ENCODE peak calls at places on chromosome 4, in seven cellular contexts. J is brain microvascular endothelial cell, F is fibroblast of lung, N is Peyer's patch, B is AG10803, G is mesothelial cell of epicardium, I is Calu3. M is an unnamed sample.

GRCh38 chr4:175806741-175807140 is 5.3 kb downstream of the GPM6A start:
- DNase-seq in J (no peak), F (no peak), N (no peak), B (no peak), G (no peak), I (no peak), M (no peak)

GRCh38 chr4:4704267-4704666 is 155.2 kb upstream of the MSX1 start:
- DNase-seq in J (no peak), F (no peak), N (no peak), B (peak), G (no peak), I (no peak), M (peak)

GRCh38 chr4:73676136-73676535 is 55.9 kb upstream of the RASSF6 start:
- DNase-seq in J (no peak), F (no peak), N (no peak), B (no peak), G (no peak), I (no peak), M (no peak)

GRCh38 chr4:153161599-153161971 is 42.7 kb upstream of the TRIM2 start:
- DNase-seq in J (no peak), F (peak), N (no peak), B (peak), G (no peak), I (no peak), M (no peak)

GRCh38 chr4:98094118-98094517 is 49.2 kb downstream of the STPG2 start:
- DNase-seq in J (no peak), F (no peak), N (no peak), B (no peak), G (no peak), I (no peak), M (no peak)

GRCh38 chr4:120017939-120018692 is 48.5 kb downstream of the MAD2L1 start:
- DNase-seq in J (no peak), F (no peak), N (no peak), B (no peak), G (no peak), I (no peak), M (no peak)

GRCh38 chr4:26590639-26591038 is 6.8 kb downstream of the TBC1D19 start:
- DNase-seq in J (peak), F (peak), N (no peak), B (peak), G (no peak), I (no peak), M (no peak)

GRCh38 chr4:67160409-67160808 is 384.9 kb downstream of the CENPC start:
- DNase-seq in J (no peak), F (no peak), N (no peak), B (no peak), G (no peak), I (no peak), M (no peak)

GRCh38 chr4:15004701-15005301 is 2.5 kb downstream of the CPEB2 start:
- DNase-seq in J (peak), F (peak), N (peak), B (peak), G (peak), I (peak), M (peak)

GRCh38 chr4:83947811-83948210 is 411.9 kb downstream of the GPAT3 start:
- DNase-seq in J (no peak), F (no peak), N (no peak), B (no peak), G (no peak), I (no peak), M (no peak)

DNA sequence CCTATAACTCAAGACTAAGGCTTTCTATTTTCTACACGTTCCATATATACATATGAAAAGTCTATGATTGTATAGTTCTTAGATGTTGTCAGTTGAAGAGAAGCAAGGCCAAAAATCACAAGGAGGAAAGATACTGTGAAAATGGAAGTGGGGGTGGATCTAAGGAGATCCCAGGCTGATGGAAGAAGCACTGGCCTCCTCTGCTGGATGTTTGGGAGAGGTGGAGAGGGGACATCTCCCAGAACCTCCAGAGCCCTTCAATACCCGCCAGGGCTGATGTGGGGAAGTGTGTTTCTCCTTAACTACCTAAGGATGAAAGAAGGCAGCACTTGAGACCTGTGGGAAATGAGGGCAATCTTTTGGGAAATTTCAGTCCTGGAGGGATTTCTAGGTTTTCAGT is 67.4 kb downstream of the RASGEF1B start:
- DNase-seq in J (no peak), F (no peak), N (no peak), B (no peak), G (no peak), I (no peak), M (no peak)
- TF ChIP-seq CTCF in J (peak), F (peak), N (no peak), B (no peak), G (no peak), I (no peak), M (peak)

DNA sequence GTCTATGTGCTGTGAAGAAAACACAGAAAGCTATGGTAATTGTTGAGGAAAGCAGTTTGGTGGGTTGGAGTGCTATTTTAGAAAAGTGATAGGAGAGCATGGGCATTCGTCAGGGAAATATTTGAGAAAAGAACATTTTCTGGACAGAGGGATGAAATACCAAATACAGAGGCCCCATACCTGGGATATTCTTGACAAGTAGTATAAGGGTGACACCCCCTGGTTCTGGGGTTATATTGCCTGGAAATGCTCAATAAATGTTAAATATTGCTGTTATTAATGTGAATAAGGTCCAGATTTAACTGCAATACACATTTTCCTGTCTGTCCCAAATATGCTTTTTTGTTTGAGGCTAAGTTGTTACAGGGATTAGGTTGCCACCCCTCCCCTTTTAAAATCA is 42.9 kb downstream of the WWC2 start:
- DNase-seq in J (no peak), F (no peak), N (no peak), B (no peak), G (no peak), I (no peak), M (no peak)
- TF ChIP-seq CTCF in J (no peak), F (no peak), N (no peak), B (peak), G (no peak), I (no peak), M (no peak)

GRCh38 chr4:17511950-17512795 is at the start of gene QDPR:
- DNase-seq in J (peak), F (peak), N (peak), B (peak), G (peak), I (peak), M (peak)
- TF ChIP-seq CTCF in J (peak), F (peak), N (no peak), B (peak), G (no peak), I (no peak), M (peak)

GRCh38 chr4:89136525-89136924 is 25.2 kb downstream of the TIGD2 start:
- DNase-seq in J (peak), F (peak), N (no peak), B (no peak), G (no peak), I (no peak), M (no peak)

GRCh38 chr4:89134775-89135319 is 23.5 kb downstream of the TIGD2 start:
- DNase-seq in J (peak), F (peak), N (no peak), B (peak), G (no peak), I (no peak), M (peak)

GRCh38 chr4:89137695-89138094 is 26.4 kb downstream of the TIGD2 start:
- DNase-seq in J (no peak), F (no peak), N (no peak), B (no peak), G (no peak), I (no peak), M (no peak)

GRCh38 chr4:89140168-89140759 is 28.9 kb downstream of the TIGD2 start:
- DNase-seq in J (no peak), F (no peak), N (no peak), B (no peak), G (no peak), I (no peak), M (no peak)

DNA sequence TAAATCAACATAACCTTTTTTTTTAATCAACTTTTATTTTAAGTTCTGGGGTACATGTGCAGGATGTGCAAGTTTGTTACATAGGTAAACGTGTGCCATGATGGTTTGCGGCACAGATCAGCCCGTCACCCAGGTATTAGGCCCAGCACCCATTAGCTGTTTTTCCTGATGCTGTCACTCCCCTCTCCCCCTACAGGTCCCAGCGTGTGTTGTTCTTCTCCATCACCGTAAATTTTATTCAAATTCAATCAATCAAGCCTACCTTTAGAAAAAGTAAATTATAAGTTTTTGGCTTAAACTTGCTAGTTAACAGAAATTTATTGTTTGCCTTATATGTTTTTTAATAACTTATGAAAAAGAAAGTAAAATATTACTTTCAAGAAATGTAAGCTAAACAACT is 25.9 kb downstream of the TIGD2 start:
- DNase-seq in J (no peak), F (no peak), N (no peak), B (no peak), G (no peak), I (no peak), M (no peak)
- TF ChIP-seq CTCF in J (no peak), F (no peak), N (no peak), B (no peak), G (no peak), I (no peak), M (no peak)

GRCh38 chr4:115119804-115120352 is 6.5 kb upstream of the NDST4 start:
- DNase-seq in J (no peak), F (no peak), N (no peak), B (no peak), G (no peak), I (no peak), M (no peak)
- TF ChIP-seq CTCF in J (no peak), F (no peak), N (no peak), B (peak), G (no peak), I (no peak), M (no peak)

GRCh38 chr4:2116687-2117400 is 57.7 kb downstream of the NAT8L start:
- DNase-seq in J (no peak), F (no peak), N (no peak), B (peak), G (no peak), I (no peak), M (no peak)
- TF ChIP-seq CTCF in J (no peak), F (no peak), N (no peak), B (no peak), G (no peak), I (no peak), M (no peak)

DNA sequence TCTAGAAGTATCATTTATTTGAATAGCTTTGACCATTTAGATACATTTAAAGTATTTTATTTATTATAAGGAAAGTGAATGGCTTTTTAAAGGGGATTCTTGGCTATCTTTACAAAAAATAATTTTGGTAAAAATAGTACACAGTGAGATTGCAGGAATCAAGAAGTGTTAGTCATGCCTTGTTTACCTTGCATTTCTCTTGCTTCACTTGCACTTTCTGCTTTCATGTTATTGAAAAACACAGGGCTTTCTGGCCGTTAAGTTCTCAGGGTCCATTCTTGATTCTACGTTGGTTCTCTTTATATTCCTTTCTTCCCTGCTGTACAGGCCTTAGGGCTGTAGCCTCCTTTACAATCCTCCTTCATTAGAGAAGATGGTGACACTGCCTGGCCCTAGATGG is 21.8 kb upstream of the SEC24D start:
- DNase-seq in J (no peak), F (no peak), N (no peak), B (no peak), G (no peak), I (no peak), M (no peak)
- TF ChIP-seq CTCF in J (no peak), F (no peak), N (no peak), B (no peak), G (no peak), I (no peak), M (no peak)

DNA sequence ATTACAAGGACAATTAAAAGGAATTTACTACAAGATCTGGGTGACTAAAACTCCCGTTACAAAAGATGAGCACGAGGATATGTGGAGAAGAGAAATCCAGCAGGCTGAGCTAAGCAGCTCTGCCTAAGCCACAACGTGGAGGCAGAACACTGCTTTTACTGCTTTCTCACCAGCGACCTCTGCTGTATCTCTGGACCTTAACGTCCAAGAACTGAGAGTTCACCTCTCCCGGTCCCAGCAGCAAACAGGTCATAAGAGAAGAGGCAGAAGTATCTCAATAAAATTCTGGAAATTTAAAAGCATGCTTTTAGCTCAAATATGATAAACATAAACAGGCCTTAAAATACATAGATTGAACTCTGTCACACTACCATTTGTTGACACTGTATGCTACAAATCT is 81.0 kb downstream of the ADGRA3 start:
- DNase-seq in J (peak), F (peak), N (peak), B (peak), G (no peak), I (peak), M (peak)
- TF ChIP-seq CTCF in J (peak), F (peak), N (no peak), B (peak), G (no peak), I (no peak), M (peak)

DNA sequence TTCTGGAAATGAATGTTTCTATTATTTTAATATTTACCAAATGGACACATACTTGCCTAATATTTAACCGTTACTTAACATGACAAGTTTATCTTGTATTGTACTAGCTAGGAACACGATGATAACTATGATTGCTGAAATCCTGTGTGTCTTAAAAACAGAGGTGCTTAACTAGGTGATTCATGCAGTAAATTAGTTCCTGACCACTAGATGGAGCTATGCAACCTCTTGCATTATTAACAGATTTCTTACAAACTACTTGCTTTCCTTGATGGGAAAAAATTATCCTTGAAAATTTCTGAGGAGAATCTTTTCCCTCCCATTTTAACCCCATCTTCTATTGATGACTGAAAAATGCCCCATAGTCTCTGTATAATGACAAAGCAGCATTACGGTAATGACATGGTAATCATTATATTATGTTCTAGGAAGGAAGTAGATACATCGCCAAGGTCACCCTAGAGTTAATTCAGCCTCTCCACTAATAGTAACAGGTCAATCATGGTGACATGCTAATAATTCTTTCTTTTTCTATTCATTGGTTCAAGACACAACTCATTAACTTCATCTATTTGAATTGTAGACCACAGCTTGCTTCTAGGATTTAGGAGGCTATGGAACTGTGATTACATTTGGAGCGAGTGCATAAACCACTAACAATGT is 844.2 kb downstream of the RAPGEF2 start:
- DNase-seq in J (peak), F (peak), N (no peak), B (peak), G (no peak), I (no peak), M (peak)
- TF ChIP-seq CTCF in J (peak), F (peak), N (no peak), B (peak), G (peak), I (peak), M (peak)

M was measured in fibroblast of pulmonary artery.